ENCODE peak calls at places on chromosomes 2 and 18, in nine cellular contexts. R is EL; O is aorta; D is naive thymus-derived CD4-positive, alpha-beta T cell; F is endothelial cell; Q is activated gamma-delta T cell treated with Interleukin-2 at 50 U/mL for 16 hours; U is epithelial cell of esophagus; P is GM13976; Y is HS-27A. V is an unnamed sample.

GRCh38 chr2:182047544-182047943 is 61.9 kb downstream of the PPP1R1C start:
- DNase-seq in R (no peak), O (no peak), D (no peak), F (no peak), Q (no peak), U (peak), P (no peak), Y (no peak), V (no peak)

GRCh38 chr2:128579825-128580224 is 261.2 kb upstream of the HS6ST1 start:
- DNase-seq in R (no peak), O (peak), D (no peak), F (no peak), Q (no peak), U (no peak), P (no peak), Y (no peak), V (no peak)

GRCh38 chr18:13500227-13500865 is 226.0 kb downstream of the FAM210A start:
- DNase-seq in R (peak), O (no peak), D (no peak), F (peak), Q (no peak), U (peak), P (no peak), Y (no peak), V (no peak)

GRCh38 chr2:229169751-229170150 is 101.3 kb downstream of the PID1 start:
- DNase-seq in R (no peak), O (no peak), D (no peak), F (no peak), Q (no peak), U (no peak), P (no peak), Y (no peak), V (no peak)

GRCh38 chr18:26621161-26622026 is 73.0 kb upstream of the KCTD1 start:
- DNase-seq in R (peak), O (no peak), D (no peak), F (peak), Q (no peak), U (peak), P (peak), Y (no peak), V (no peak)

GRCh38 chr2:142218471-142218870 is 87.7 kb upstream of the LRP1B start:
- DNase-seq in R (peak), O (no peak), D (no peak), F (no peak), Q (no peak), U (peak), P (no peak), Y (no peak), V (no peak)

GRCh38 chr2:235485362-235485761 is 8.5 kb upstream of the AGAP1 start:
- DNase-seq in R (no peak), O (no peak), D (no peak), F (no peak), Q (no peak), U (no peak), P (no peak), Y (no peak), V (no peak)

GRCh38 chr18:10752407-10752806 is 226.6 kb downstream of the NAPG start:
- DNase-seq in R (no peak), O (no peak), D (no peak), F (no peak), Q (no peak), U (no peak), P (no peak), Y (no peak), V (no peak)

GRCh38 chr18:70310560-70311320 is 21.9 kb downstream of the SOCS6 start:
- DNase-seq in R (no peak), O (no peak), D (no peak), F (no peak), Q (no peak), U (no peak), P (no peak), Y (no peak), V (no peak)

GRCh38 chr2:132448771-132449170 is 32.2 kb downstream of the GPR39 start:
- DNase-seq in R (peak), O (no peak), D (no peak), F (peak), Q (no peak), U (peak), P (no peak), Y (no peak), V (no peak)

GRCh38 chr2:197207106-197207505 is 103.5 kb downstream of the ANKRD44 start:
- DNase-seq in R (no peak), O (no peak), D (no peak), F (no peak), Q (no peak), U (no peak), P (no peak), Y (no peak), V (no peak)

GRCh38 chr18:70490008-70490933 is 201.4 kb downstream of the SOCS6 start:
- DNase-seq in R (peak), O (no peak), D (peak), F (peak), Q (peak), U (peak), P (peak), Y (no peak), V (no peak)

GRCh38 chr2:96679843-96680242 is 37.3 kb downstream of the FER1L5 start:
- DNase-seq in R (no peak), O (no peak), D (no peak), F (no peak), Q (no peak), U (no peak), P (no peak), Y (no peak), V (no peak)

GRCh38 chr18:2997846-2998599 is 14.9 kb downstream of the LPIN2 start:
- DNase-seq in R (no peak), O (no peak), D (no peak), F (no peak), Q (no peak), U (no peak), P (no peak), Y (no peak), V (no peak)

GRCh38 chr2:36330456-36331395 is 24.9 kb upstream of the CRIM1 start:
- DNase-seq in R (no peak), O (no peak), D (no peak), F (no peak), Q (no peak), U (peak), P (no peak), Y (no peak), V (no peak)

GRCh38 chr2:175167076-175167791 is 769 bp downstream of the ATF2 start:
- DNase-seq in R (peak), O (peak), D (peak), F (peak), Q (peak), U (peak), P (peak), Y (no peak), V (no peak)

GRCh38 chr2:134087371-134087921 is 166.4 kb upstream of the MGAT5 start:
- DNase-seq in R (no peak), O (no peak), D (no peak), F (no peak), Q (no peak), U (no peak), P (peak), Y (no peak), V (no peak)

GRCh38 chr2:16093639-16094447 is 153.5 kb downstream of the MYCN start:
- DNase-seq in R (no peak), O (no peak), D (no peak), F (no peak), Q (no peak), U (no peak), P (no peak), Y (no peak), V (no peak)

GRCh38 chr2:73920577-73921545 is 5.8 kb upstream of the DGUOK start:
- DNase-seq in R (peak), O (peak), D (no peak), F (peak), Q (peak), U (peak), P (peak), Y (no peak), V (no peak)